ENCODE peak calls at places on chromosome 22, in seven cellular contexts. N, F, H, P, X, S and U are unnamed samples.

GRCh38 chr22:19942886-19943664 is 1.5 kb upstream of the TXNRD2 start:
- DNase-seq in N (peak; percentile 92), F (no peak), H (no peak), P (no peak), X (no peak), S (no peak), U (no peak)

GRCh38 chr22:42303304-42304020 is 33.0 kb upstream of the TCF20 start:
- DNase-seq in N (no peak), F (no peak), H (no peak), P (no peak), X (no peak), S (no peak), U (no peak)

GRCh38 chr22:45565973-45566372 is 63.3 kb downstream of the FBLN1 start:
- DNase-seq in N (no peak), F (no peak), H (no peak), P (no peak), X (no peak), S (no peak), U (no peak)

GRCh38 chr22:38973289-38974169 is 8.6 kb upstream of the APOBEC3B start:
- DNase-seq in N (peak; percentile 16), F (no peak), H (peak; percentile 64), P (no peak), X (no peak), S (peak; percentile 58), U (no peak)

GRCh38 chr22:23772315-23773246 is at the start of gene MMP11:
- DNase-seq in N (peak; percentile 37), F (no peak), H (peak; percentile 67), P (no peak), X (no peak), S (no peak), U (no peak)

GRCh38 chr22:46984751-46985506 is 222.5 kb downstream of the TBC1D22A start:
- DNase-seq in N (peak; percentile 84), F (no peak), H (no peak), P (no peak), X (no peak), S (no peak), U (no peak)

GRCh38 chr22:45632791-45633515 is 38.7 kb upstream of the ATXN10 start:
- DNase-seq in N (peak; percentile 72), F (no peak), H (no peak), P (no peak), X (no peak), S (no peak), U (no peak)

GRCh38 chr22:25896098-25896497 is 154.1 kb downstream of the MYO18B start:
- DNase-seq in N (no peak), F (no peak), H (no peak), P (no peak), X (no peak), S (no peak), U (no peak)

GRCh38 chr22:33811686-33812085 is 108.6 kb downstream of the LARGE1 start:
- DNase-seq in N (peak; percentile 78), F (peak; percentile 83), H (no peak), P (no peak), X (peak; percentile 18), S (no peak), U (no peak)

GRCh38 chr22:35894464-35894878 is 134.2 kb downstream of the RBFOX2 start:
- DNase-seq in N (no peak), F (no peak), H (no peak), P (no peak), X (no peak), S (no peak), U (peak; percentile 79)

GRCh38 chr22:46102159-46102558 is 48.2 kb upstream of the PPARA start:
- DNase-seq in N (no peak), F (no peak), H (no peak), P (no peak), X (no peak), S (no peak), U (no peak)

GRCh38 chr22:32617883-32618282 is 143.3 kb downstream of the FBXO7 start:
- DNase-seq in N (no peak), F (no peak), H (no peak), P (no peak), X (no peak), S (no peak), U (no peak)

GRCh38 chr22:33105501-33105911 is 47.3 kb upstream of the SYN3 start:
- DNase-seq in N (peak; percentile 6), F (no peak), H (no peak), P (no peak), X (no peak), S (no peak), U (no peak)

GRCh38 chr22:47780281-47780875 is 1017.9 kb downstream of the TBC1D22A start:
- DNase-seq in N (no peak), F (no peak), H (no peak), P (no peak), X (no peak), S (no peak), U (no peak)

GRCh38 chr22:21042978-21043855 is 2.5 kb upstream of the LRRC74B start:
- DNase-seq in N (no peak), F (no peak), H (no peak), P (no peak), X (no peak), S (no peak), U (no peak)

GRCh38 chr22:24827305-24827704 is 21.3 kb downstream of the SGSM1 start:
- DNase-seq in N (no peak), F (no peak), H (peak; percentile 83), P (no peak), X (no peak), S (no peak), U (no peak)

GRCh38 chr22:24833881-24834495 is 28.0 kb downstream of the SGSM1 start:
- DNase-seq in N (no peak), F (no peak), H (no peak), P (no peak), X (no peak), S (no peak), U (no peak)

GRCh38 chr22:24834845-24835570 is 29.0 kb downstream of the SGSM1 start:
- DNase-seq in N (no peak), F (no peak), H (no peak), P (no peak), X (no peak), S (no peak), U (no peak)

GRCh38 chr22:24830205-24830979 is 24.4 kb downstream of the SGSM1 start:
- DNase-seq in N (no peak), F (no peak), H (no peak), P (no peak), X (no peak), S (no peak), U (no peak)

GRCh38 chr22:24831678-24832077 is 25.7 kb downstream of the SGSM1 start:
- DNase-seq in N (no peak), F (no peak), H (no peak), P (no peak), X (no peak), S (no peak), U (no peak)
- H3K27ac ChIP-seq in N (no peak overlapping the region), F (no peak overlapping the region), H (no peak overlapping the region), P (no peak overlapping the region), X (no peak overlapping the region), S (no peak overlapping the region), U (no peak overlapping the region)

DNA sequence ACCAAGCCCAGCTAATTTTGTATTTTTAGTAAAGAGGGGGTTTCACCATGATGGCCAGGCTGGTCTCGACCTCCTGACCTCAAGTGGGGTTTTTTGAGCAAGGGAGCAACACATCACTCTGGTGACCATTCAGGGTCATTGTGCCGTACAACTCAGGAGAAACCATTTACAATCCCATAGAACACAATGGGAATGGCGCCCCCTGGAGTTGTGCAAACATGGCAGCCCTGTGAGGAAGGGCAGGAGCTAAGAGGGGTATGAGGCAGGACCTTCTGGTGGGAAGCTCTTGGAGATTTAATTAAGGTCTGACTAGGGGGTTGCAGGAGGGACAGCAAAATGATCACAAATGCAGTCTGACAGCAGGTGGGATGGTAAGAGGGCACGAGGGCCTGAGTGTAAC is 9.2 kb upstream of the CSF2RB start:
- DNase-seq in N (no peak), F (no peak), H (no peak), P (no peak), X (no peak), S (no peak), U (no peak)
- TF ChIP-seq CTCF in N (no peak), F (no peak), H (no peak), P (no peak), X (no peak), S (no peak), U (no peak)

GRCh38 chr22:43706151-43706550 is 106.0 kb downstream of the EFCAB6 start:
- DNase-seq in N (no peak), F (no peak), H (no peak), P (no peak), X (no peak), S (no peak), U (no peak)
- H3K4me3 ChIP-seq in N (no peak overlapping the region), F (no peak overlapping the region), H (no peak overlapping the region), P (no peak overlapping the region), X (no peak overlapping the region), S (no peak overlapping the region), U (no peak overlapping the region)

DNA sequence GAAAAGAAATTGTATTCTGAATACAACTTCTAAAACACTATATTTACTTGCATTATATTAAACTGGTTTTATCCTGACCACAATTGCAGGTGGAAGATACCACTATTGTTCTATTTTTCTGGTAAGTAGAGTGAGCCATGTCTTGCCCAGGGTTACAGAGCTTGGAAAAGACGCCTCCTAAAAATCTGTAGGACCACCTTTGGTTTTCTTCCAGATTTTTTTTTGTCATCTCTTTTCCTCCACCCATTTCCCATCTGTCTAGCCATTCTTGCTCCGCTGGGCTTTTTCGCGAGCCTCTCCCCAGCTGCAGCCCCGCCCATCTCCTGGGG is 294 bp upstream of the MTMR3 start:
- DNase-seq in N (no peak), F (no peak), H (no peak), P (no peak), X (no peak), S (no peak), U (no peak)
- H3K27ac ChIP-seq in N (no peak overlapping the region), F (peak overlapping the region; percentile 99), H (peak overlapping the region; percentile 99), P (no peak overlapping the region), X (no peak overlapping the region), S (no peak overlapping the region), U (no peak overlapping the region)